ENCODE peak calls at places on chromosomes 4 and X, in eight cellular contexts. One of them, this sample, is unnamed.

GRCh38 chr4:768995-769394 is 56.9 kb downstream of the CPLX1 start:
- DNase-seq in stimulated activated naive CD4-positive, alpha-beta T cell: no peak
- DNase-seq in HS-5: no peak
- DNase-seq in H4: no peak
- DNase-seq in D341Med: no peak
- DNase-seq in psoas muscle: peak
- DNase-seq in NCI-H1436: no peak
- DNase-seq in AG09309: no peak
- DNase-seq in this sample: no peak

GRCh38 chrX:2374086-2374485 is 126.7 kb downstream of the DHRSX start:
- DNase-seq in H4: peak
- DNase-seq in NCI-H1436: no peak
- DNase-seq in AG09309: peak
- DNase-seq in stimulated activated naive CD4-positive, alpha-beta T cell: no peak
- DNase-seq in HS-5: no peak
- DNase-seq in psoas muscle: no peak
- DNase-seq in D341Med: no peak
- DNase-seq in this sample: no peak

GRCh38 chrX:110145854-110146253 is 142.9 kb downstream of the TMEM164 start:
- DNase-seq in D341Med: no peak
- DNase-seq in stimulated activated naive CD4-positive, alpha-beta T cell: no peak
- DNase-seq in psoas muscle: no peak
- DNase-seq in AG09309: no peak
- DNase-seq in NCI-H1436: no peak
- DNase-seq in H4: peak
- DNase-seq in HS-5: no peak
- DNase-seq in this sample: no peak

GRCh38 chrX:55919367-55920221 is 202.0 kb downstream of the RRAGB start:
- DNase-seq in AG09309: no peak
- DNase-seq in HS-5: no peak
- DNase-seq in NCI-H1436: no peak
- DNase-seq in stimulated activated naive CD4-positive, alpha-beta T cell: no peak
- DNase-seq in D341Med: no peak
- DNase-seq in H4: no peak
- DNase-seq in psoas muscle: no peak
- DNase-seq in this sample: peak

GRCh38 chrX:21373637-21374162 is 518 bp upstream of the CNKSR2 start:
- DNase-seq in psoas muscle: no peak
- DNase-seq in NCI-H1436: no peak
- DNase-seq in HS-5: no peak
- DNase-seq in H4: no peak
- DNase-seq in stimulated activated naive CD4-positive, alpha-beta T cell: no peak
- DNase-seq in AG09309: no peak
- DNase-seq in D341Med: no peak
- DNase-seq in this sample: no peak

GRCh38 chrX:13120017-13120416 is 75.6 kb upstream of the FAM9C start:
- DNase-seq in psoas muscle: no peak
- DNase-seq in AG09309: no peak
- DNase-seq in NCI-H1436: no peak
- DNase-seq in HS-5: no peak
- DNase-seq in stimulated activated naive CD4-positive, alpha-beta T cell: no peak
- DNase-seq in H4: no peak
- DNase-seq in D341Med: no peak
- DNase-seq in this sample: no peak

GRCh38 chr4:166324321-166324720 is 451.3 kb downstream of the TLL1 start:
- DNase-seq in stimulated activated naive CD4-positive, alpha-beta T cell: no peak
- DNase-seq in D341Med: peak
- DNase-seq in HS-5: no peak
- DNase-seq in H4: peak
- DNase-seq in AG09309: no peak
- DNase-seq in psoas muscle: no peak
- DNase-seq in NCI-H1436: no peak
- DNase-seq in this sample: peak

GRCh38 chr4:26171953-26172352 is 148.9 kb upstream of the RBPJ start:
- DNase-seq in stimulated activated naive CD4-positive, alpha-beta T cell: no peak
- DNase-seq in AG09309: no peak
- DNase-seq in psoas muscle: no peak
- DNase-seq in D341Med: no peak
- DNase-seq in NCI-H1436: no peak
- DNase-seq in H4: peak
- DNase-seq in HS-5: no peak
- DNase-seq in this sample: no peak

GRCh38 chrX:16807976-16808542 is 21.8 kb downstream of the TXLNG start:
- DNase-seq in HS-5: no peak
- DNase-seq in D341Med: no peak
- DNase-seq in AG09309: no peak
- DNase-seq in stimulated activated naive CD4-positive, alpha-beta T cell: no peak
- DNase-seq in H4: peak
- DNase-seq in NCI-H1436: no peak
- DNase-seq in psoas muscle: no peak
- DNase-seq in this sample: no peak

GRCh38 chr4:826508-827208 is 729 bp upstream of the CPLX1 start:
- DNase-seq in AG09309: no peak
- DNase-seq in HS-5: no peak
- DNase-seq in NCI-H1436: no peak
- DNase-seq in H4: no peak
- DNase-seq in stimulated activated naive CD4-positive, alpha-beta T cell: no peak
- DNase-seq in D341Med: peak
- DNase-seq in psoas muscle: peak
- DNase-seq in this sample: no peak

GRCh38 chr4:128068927-128069326 is 7.8 kb downstream of the LARP1B start:
- DNase-seq in psoas muscle: no peak
- DNase-seq in D341Med: peak
- DNase-seq in HS-5: no peak
- DNase-seq in H4: peak
- DNase-seq in NCI-H1436: no peak
- DNase-seq in stimulated activated naive CD4-positive, alpha-beta T cell: no peak
- DNase-seq in AG09309: no peak
- DNase-seq in this sample: peak

GRCh38 chrX:18424482-18425198 is 768 bp upstream of the CDKL5 start:
- DNase-seq in NCI-H1436: no peak
- DNase-seq in D341Med: peak
- DNase-seq in psoas muscle: no peak
- DNase-seq in AG09309: no peak
- DNase-seq in H4: peak
- DNase-seq in stimulated activated naive CD4-positive, alpha-beta T cell: peak
- DNase-seq in HS-5: no peak
- DNase-seq in this sample: peak

GRCh38 chr4:108417923-108418322 is 202.5 kb upstream of the RPL34 start:
- DNase-seq in AG09309: peak
- DNase-seq in H4: no peak
- DNase-seq in stimulated activated naive CD4-positive, alpha-beta T cell: no peak
- DNase-seq in HS-5: no peak
- DNase-seq in D341Med: no peak
- DNase-seq in NCI-H1436: no peak
- DNase-seq in psoas muscle: no peak
- DNase-seq in this sample: no peak

GRCh38 chr4:144399927-144400326 is 246.0 kb upstream of the HHIP start:
- DNase-seq in psoas muscle: no peak
- DNase-seq in AG09309: peak
- DNase-seq in D341Med: no peak
- DNase-seq in H4: peak
- DNase-seq in NCI-H1436: no peak
- DNase-seq in stimulated activated naive CD4-positive, alpha-beta T cell: no peak
- DNase-seq in HS-5: peak
- DNase-seq in this sample: peak

GRCh38 chrX:20623448-20623847 is 356.7 kb upstream of the RPS6KA3 start:
- DNase-seq in psoas muscle: no peak
- DNase-seq in stimulated activated naive CD4-positive, alpha-beta T cell: no peak
- DNase-seq in AG09309: no peak
- DNase-seq in H4: no peak
- DNase-seq in HS-5: peak
- DNase-seq in D341Med: no peak
- DNase-seq in NCI-H1436: no peak
- DNase-seq in this sample: peak

GRCh38 chr4:28209371-28209924 is 1348.8 kb downstream of the STIM2 start:
- DNase-seq in HS-5: no peak
- DNase-seq in AG09309: no peak
- DNase-seq in stimulated activated naive CD4-positive, alpha-beta T cell: no peak
- DNase-seq in H4: no peak
- DNase-seq in NCI-H1436: no peak
- DNase-seq in psoas muscle: no peak
- DNase-seq in D341Med: no peak
- DNase-seq in this sample: no peak

GRCh38 chrX:74458738-74459137 is 37.4 kb downstream of the SLC16A2 start:
- DNase-seq in D341Med: no peak
- DNase-seq in H4: peak
- DNase-seq in NCI-H1436: no peak
- DNase-seq in stimulated activated naive CD4-positive, alpha-beta T cell: no peak
- DNase-seq in HS-5: peak
- DNase-seq in AG09309: peak
- DNase-seq in psoas muscle: no peak
- DNase-seq in this sample: peak

GRCh38 chr4:56727150-56727549 is 46.1 kb upstream of the HOPX start:
- DNase-seq in HS-5: no peak
- DNase-seq in stimulated activated naive CD4-positive, alpha-beta T cell: no peak
- DNase-seq in NCI-H1436: no peak
- DNase-seq in H4: peak
- DNase-seq in psoas muscle: no peak
- DNase-seq in AG09309: no peak
- DNase-seq in D341Med: no peak
- DNase-seq in this sample: no peak

GRCh38 chr4:110636677-110637407 is 14.0 kb upstream of the PITX2 start:
- DNase-seq in NCI-H1436: no peak
- DNase-seq in H4: peak
- DNase-seq in AG09309: peak
- DNase-seq in HS-5: no peak
- DNase-seq in psoas muscle: peak
- DNase-seq in stimulated activated naive CD4-positive, alpha-beta T cell: no peak
- DNase-seq in D341Med: peak
- DNase-seq in this sample: no peak

GRCh38 chr4:6306299-6306698 is 36.6 kb downstream of the WFS1 start:
- DNase-seq in H4: no peak
- DNase-seq in stimulated activated naive CD4-positive, alpha-beta T cell: no peak
- DNase-seq in D341Med: no peak
- DNase-seq in NCI-H1436: no peak
- DNase-seq in AG09309: no peak
- DNase-seq in HS-5: no peak
- DNase-seq in psoas muscle: no peak
- DNase-seq in this sample: no peak

GRCh38 chr4:26321326-26322276 is 787 bp downstream of the RBPJ start:
- DNase-seq in psoas muscle: peak
- DNase-seq in stimulated activated naive CD4-positive, alpha-beta T cell: peak
- DNase-seq in HS-5: no peak
- DNase-seq in NCI-H1436: no peak
- DNase-seq in AG09309: no peak
- DNase-seq in D341Med: peak
- DNase-seq in H4: no peak
- DNase-seq in this sample: peak

GRCh38 chr4:105637409-105638258 is 70.9 kb downstream of the INTS12 start:
- DNase-seq in HS-5: no peak
- DNase-seq in NCI-H1436: peak
- DNase-seq in AG09309: no peak
- DNase-seq in D341Med: no peak
- DNase-seq in stimulated activated naive CD4-positive, alpha-beta T cell: no peak
- DNase-seq in H4: no peak
- DNase-seq in psoas muscle: peak
- DNase-seq in this sample: no peak

GRCh38 chrX:116961872-116962582 is 499.3 kb upstream of the CT83 start:
- DNase-seq in D341Med: no peak
- DNase-seq in H4: peak
- DNase-seq in stimulated activated naive CD4-positive, alpha-beta T cell: no peak
- DNase-seq in HS-5: no peak
- DNase-seq in psoas muscle: no peak
- DNase-seq in AG09309: no peak
- DNase-seq in NCI-H1436: peak
- DNase-seq in this sample: no peak

GRCh38 chr4:38060829-38061431 is 100.7 kb downstream of the PTTG2 start:
- DNase-seq in psoas muscle: no peak
- DNase-seq in AG09309: no peak
- DNase-seq in HS-5: no peak
- DNase-seq in NCI-H1436: no peak
- DNase-seq in H4: no peak
- DNase-seq in stimulated activated naive CD4-positive, alpha-beta T cell: no peak
- DNase-seq in D341Med: no peak
- DNase-seq in this sample: no peak

GRCh38 chr4:145602129-145602760 is 16.9 kb upstream of the MMAA start:
- DNase-seq in AG09309: no peak
- DNase-seq in NCI-H1436: no peak
- DNase-seq in psoas muscle: no peak
- DNase-seq in HS-5: no peak
- DNase-seq in D341Med: no peak
- DNase-seq in H4: no peak
- DNase-seq in stimulated activated naive CD4-positive, alpha-beta T cell: no peak
- DNase-seq in this sample: no peak

This sample was measured in Caki2.